ENCODE peak calls at places on chromosomes 13 and 19, in eight cellular contexts. H is WERI-Rb-1; P is CD8-positive, alpha-beta T cell; E is A673; A is coronary artery; V is heart left ventricle; N is HCT116; K is upper lobe of right lung. Z is an unnamed sample.

GRCh38 chr19:5903502-5904301 is at the start of gene NDUFA11:
- DNase-seq in H (peak; percentile 97), P (peak; percentile 98), E (peak; percentile 97), A (peak; percentile 100), V (peak; percentile 97), N (peak; percentile 90), K (peak; percentile 99), Z (peak; percentile 96)

GRCh38 chr13:43365042-43365344 is 341.6 kb downstream of the DNAJC15 start:
- DNase-seq in H (no peak), P (no peak), E (no peak), A (no peak), V (no peak), N (no peak), K (no peak), Z (no peak)

GRCh38 chr19:2612619-2613249 is 89.8 kb downstream of the GNG7 start:
- DNase-seq in H (no peak), P (no peak), E (no peak), A (no peak), V (no peak), N (no peak), K (no peak), Z (no peak)

GRCh38 chr13:96020155-96020575 is 33.0 kb downstream of the UGGT2 start:
- DNase-seq in H (peak; percentile 62), P (no peak), E (peak; percentile 65), A (no peak), V (no peak), N (peak; percentile 56), K (no peak), Z (no peak)

GRCh38 chr19:57888494-57889231 is at the start of gene ZNF814:
- DNase-seq in H (peak; percentile 92), P (peak; percentile 78), E (peak; percentile 94), A (peak; percentile 80), V (peak; percentile 90), N (no peak), K (peak; percentile 81), Z (peak; percentile 60)

GRCh38 chr19:19224852-19225494 is 13.2 kb downstream of the NCAN start:
- DNase-seq in H (peak; percentile 95), P (peak; percentile 77), E (peak; percentile 90), A (no peak), V (peak; percentile 70), N (peak; percentile 85), K (peak; percentile 90), Z (peak; percentile 53)

GRCh38 chr19:8196271-8196908 is 12.8 kb upstream of the CERS4 start:
- DNase-seq in H (no peak), P (no peak), E (no peak), A (no peak), V (no peak), N (no peak), K (no peak), Z (no peak)

GRCh38 chr19:48970139-48970766 is 5.1 kb downstream of the FTL start:
- DNase-seq in H (no peak), P (no peak), E (no peak), A (no peak), V (no peak), N (no peak), K (peak; percentile 65), Z (no peak)

GRCh38 chr13:93559718-93560117 is 333.1 kb downstream of the GPC6 start:
- DNase-seq in H (no peak), P (no peak), E (peak; percentile 73), A (no peak), V (no peak), N (no peak), K (no peak), Z (no peak)

GRCh38 chr19:54684537-54684936 is 21.8 kb downstream of the LILRB4 start:
- DNase-seq in H (no peak), P (no peak), E (peak; percentile 55), A (no peak), V (no peak), N (no peak), K (no peak), Z (no peak)

GRCh38 chr13:70932511-70932910 is 824.3 kb upstream of the KLHL1 start:
- DNase-seq in H (no peak), P (no peak), E (no peak), A (no peak), V (no peak), N (no peak), K (no peak), Z (no peak)

GRCh38 chr19:6536138-6536671 is 5.4 kb downstream of the TNFSF9 start:
- DNase-seq in H (peak; percentile 69), P (peak; percentile 78), E (peak; percentile 68), A (no peak), V (peak; percentile 45), N (peak; percentile 91), K (no peak), Z (peak; percentile 83)

GRCh38 chr19:11480927-11481776 is at the start of gene ELAVL3:
- DNase-seq in H (peak; percentile 37), P (no peak), E (peak; percentile 55), A (no peak), V (no peak), N (no peak), K (no peak), Z (no peak)

GRCh38 chr19:13834308-13834790 is 39.1 kb downstream of the ZSWIM4 start:
- DNase-seq in H (no peak), P (peak; percentile 32), E (no peak), A (no peak), V (no peak), N (no peak), K (no peak), Z (no peak)

GRCh38 chr13:84126671-84127171 is 244.4 kb upstream of the SLITRK1 start:
- DNase-seq in H (no peak), P (no peak), E (peak; percentile 53), A (no peak), V (no peak), N (no peak), K (no peak), Z (no peak)

GRCh38 chr13:95074820-95075219 is 226.4 kb downstream of the ABCC4 start:
- DNase-seq in H (no peak), P (no peak), E (no peak), A (no peak), V (no peak), N (no peak), K (no peak), Z (no peak)

GRCh38 chr19:1942934-1943555 is 2.1 kb downstream of the CSNK1G2 start:
- DNase-seq in H (no peak), P (no peak), E (peak; percentile 43), A (no peak), V (no peak), N (no peak), K (no peak), Z (peak; percentile 30)

GRCh38 chr13:111177081-111177711 is 62.1 kb downstream of the ARHGEF7 start:
- DNase-seq in H (no peak), P (peak; percentile 72), E (peak; percentile 25), A (peak; percentile 87), V (peak; percentile 87), N (no peak), K (no peak), Z (peak; percentile 68)

GRCh38 chr19:30539315-30539714 is 167.1 kb downstream of the ZNF536 start:
- DNase-seq in H (no peak), P (no peak), E (no peak), A (no peak), V (no peak), N (no peak), K (no peak), Z (no peak)

GRCh38 chr13:22736768-22737092 is 444.0 kb upstream of the SGCG start:
- DNase-seq in H (no peak), P (no peak), E (no peak), A (no peak), V (no peak), N (no peak), K (no peak), Z (no peak)

GRCh38 chr19:16327911-16328823 is 3.5 kb downstream of the KLF2 start:
- DNase-seq in H (no peak), P (peak; percentile 61), E (no peak), A (peak; percentile 93), V (peak; percentile 85), N (no peak), K (peak; percentile 89), Z (peak; percentile 57)

GRCh38 chr13:24249586-24249985 is 59.8 kb upstream of the C1QTNF9 start:
- DNase-seq in H (no peak), P (no peak), E (no peak), A (no peak), V (no peak), N (no peak), K (no peak), Z (no peak)
- H3K27ac ChIP-seq in H (no peak overlapping the region), P (peak overlapping the region; percentile 26), E (no peak overlapping the region), A (no peak overlapping the region), V (no peak overlapping the region), N (no peak overlapping the region), K (no peak overlapping the region), Z (peak overlapping the region; percentile 94)

DNA sequence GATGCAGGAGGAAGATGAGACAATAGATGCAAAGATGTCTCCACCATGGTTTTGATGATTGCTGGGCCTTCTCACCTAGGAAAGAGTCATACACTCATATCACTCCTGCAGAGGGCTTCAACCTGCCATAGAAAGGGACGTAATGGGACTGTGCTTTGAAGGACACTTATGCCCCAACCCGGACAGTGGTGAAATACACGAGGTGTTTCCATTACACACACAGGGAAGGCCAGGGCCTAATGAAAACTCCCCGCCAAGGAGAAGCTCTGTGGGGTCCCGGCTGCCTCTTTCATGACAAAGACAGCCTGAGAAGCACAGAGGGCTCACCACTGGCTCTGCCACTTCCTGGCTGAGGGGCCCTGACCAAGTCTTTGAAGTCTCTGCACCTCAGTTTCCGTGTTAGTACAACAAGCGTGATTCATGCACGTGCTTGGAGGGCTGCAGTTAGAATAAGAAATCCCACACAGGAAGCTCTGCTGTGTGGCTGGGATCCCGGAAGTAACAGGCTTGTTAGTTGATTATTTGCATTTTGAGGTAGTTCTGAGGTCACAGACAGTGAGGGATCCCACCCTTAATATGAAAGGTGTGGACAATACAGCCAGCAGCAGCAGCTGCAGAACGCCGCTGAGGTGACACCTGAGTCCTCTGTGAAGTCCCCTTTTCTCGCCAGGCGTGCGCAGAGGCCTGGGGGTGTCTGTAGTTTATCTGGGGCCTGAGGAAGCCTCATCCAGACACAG is 61.8 kb upstream of the ATP12A start:
- DNase-seq in H (no peak), P (peak; percentile 66), E (no peak), A (no peak), V (no peak), N (no peak), K (no peak), Z (peak; percentile 48)
- H3K27ac ChIP-seq in H (no peak overlapping the region), P (peak overlapping the region; percentile 54), E (no peak overlapping the region), A (no peak overlapping the region), V (no peak overlapping the region), N (no peak overlapping the region), K (no peak overlapping the region), Z (peak overlapping the region; percentile 24)

GRCh38 chr13:29507356-29507755 is 88.1 kb downstream of the SLC7A1 start:
- DNase-seq in H (no peak), P (no peak), E (no peak), A (no peak), V (no peak), N (no peak), K (peak; percentile 46), Z (no peak)
- H3K27ac ChIP-seq in H (no peak overlapping the region), P (no peak overlapping the region), E (no peak overlapping the region), A (no peak overlapping the region), V (no peak overlapping the region), N (no peak overlapping the region), K (no peak overlapping the region), Z (no peak overlapping the region)

GRCh38 chr19:43984687-43985000 is 656 bp downstream of the ZNF155 start:
- DNase-seq in H (no peak), P (no peak), E (peak; percentile 8), A (no peak), V (peak; percentile 26), N (no peak), K (no peak), Z (no peak)

GRCh38 chr19:43983544-43983911 is 460 bp upstream of the ZNF155 start:
- DNase-seq in H (no peak), P (no peak), E (no peak), A (no peak), V (no peak), N (no peak), K (no peak), Z (no peak)

GRCh38 chr19:43983912-43984686 is at the start of gene ZNF155:
- DNase-seq in H (peak; percentile 96), P (peak; percentile 64), E (peak; percentile 99), A (peak; percentile 95), V (peak; percentile 96), N (peak; percentile 86), K (peak; percentile 92), Z (peak; percentile 58)
- H3K27ac ChIP-seq in H (peak within 1 kb of the TSS; percentile 63), P (peak within 1 kb of the TSS; percentile 61), E (peak within 1 kb of the TSS; percentile 71), A (peak within 1 kb of the TSS; percentile 67), V (peak within 1 kb of the TSS; percentile 78), N (no peak within 1 kb of the TSS), K (peak within 1 kb of the TSS; percentile 64), Z (peak within 1 kb of the TSS; percentile 69)